ENCODE peak calls at places on chromosomes 6 and 20, in six cellular contexts. One of them, this sample, is unnamed.

GRCh38 chr20:10306440-10307358 is 88.1 kb downstream of the SNAP25 start:
- DNase-seq in B cell: no peak
- DNase-seq in ovary: no peak
- DNase-seq in PC-3: peak; percentile 85
- DNase-seq in AG09319: peak; percentile 35
- DNase-seq in transverse colon: no peak
- DNase-seq in this sample: no peak

GRCh38 chr6:125558451-125558850 is 191.0 kb upstream of the HEY2 start:
- DNase-seq in transverse colon: no peak
- DNase-seq in B cell: no peak
- DNase-seq in AG09319: no peak
- DNase-seq in PC-3: no peak
- DNase-seq in ovary: no peak
- DNase-seq in this sample: no peak

GRCh38 chr20:24970030-24970553 is 21.0 kb downstream of the CST7 start:
- DNase-seq in transverse colon: no peak
- DNase-seq in PC-3: no peak
- DNase-seq in ovary: no peak
- DNase-seq in AG09319: no peak
- DNase-seq in B cell: no peak
- DNase-seq in this sample: no peak

GRCh38 chr20:11919571-11919970 is 1.9 kb downstream of the BTBD3 start:
- DNase-seq in ovary: no peak
- DNase-seq in transverse colon: no peak
- DNase-seq in PC-3: no peak
- DNase-seq in AG09319: no peak
- DNase-seq in B cell: no peak
- DNase-seq in this sample: no peak

GRCh38 chr6:28107506-28107905 is 16.9 kb upstream of the ZSCAN16 start:
- DNase-seq in transverse colon: no peak
- DNase-seq in B cell: no peak
- DNase-seq in ovary: no peak
- DNase-seq in PC-3: no peak
- DNase-seq in AG09319: no peak
- DNase-seq in this sample: no peak

GRCh38 chr6:53746442-53747103 is 48.2 kb upstream of the LRRC1 start:
- DNase-seq in transverse colon: no peak
- DNase-seq in B cell: no peak
- DNase-seq in PC-3: peak; percentile 65
- DNase-seq in ovary: no peak
- DNase-seq in AG09319: no peak
- DNase-seq in this sample: no peak

GRCh38 chr6:165098165-165098564 is 211.2 kb downstream of the C6orf118 start:
- DNase-seq in AG09319: no peak
- DNase-seq in PC-3: no peak
- DNase-seq in ovary: no peak
- DNase-seq in B cell: no peak
- DNase-seq in transverse colon: no peak
- DNase-seq in this sample: no peak

GRCh38 chr6:82144007-82144851 is 103.3 kb downstream of the IBTK start:
- DNase-seq in transverse colon: peak; percentile 7
- DNase-seq in B cell: no peak
- DNase-seq in PC-3: peak; percentile 89
- DNase-seq in AG09319: peak; percentile 75
- DNase-seq in ovary: no peak
- DNase-seq in this sample: no peak

GRCh38 chr20:41167481-41168253 is 30.3 kb downstream of the PLCG1 start:
- DNase-seq in transverse colon: peak; percentile 5
- DNase-seq in B cell: no peak
- DNase-seq in ovary: no peak
- DNase-seq in AG09319: no peak
- DNase-seq in PC-3: no peak
- DNase-seq in this sample: no peak

GRCh38 chr6:39226606-39227300 is 2.5 kb downstream of the KCNK5 start:
- DNase-seq in ovary: peak; percentile 49
- DNase-seq in transverse colon: no peak
- DNase-seq in B cell: no peak
- DNase-seq in PC-3: no peak
- DNase-seq in AG09319: no peak
- DNase-seq in this sample: no peak

GRCh38 chr20:21583486-21584168 is 69.8 kb upstream of the NKX2-2 start:
- DNase-seq in PC-3: no peak
- DNase-seq in transverse colon: no peak
- DNase-seq in ovary: no peak
- DNase-seq in B cell: no peak
- DNase-seq in AG09319: no peak
- DNase-seq in this sample: no peak

GRCh38 chr20:56171087-56172012 is 77.2 kb upstream of the MC3R start:
- DNase-seq in AG09319: no peak
- DNase-seq in B cell: no peak
- DNase-seq in ovary: no peak
- DNase-seq in transverse colon: no peak
- DNase-seq in PC-3: peak; percentile 40
- DNase-seq in this sample: no peak

GRCh38 chr20:32830437-32830836 is 10.7 kb downstream of the MAPRE1 start:
- DNase-seq in PC-3: no peak
- DNase-seq in AG09319: no peak
- DNase-seq in ovary: no peak
- DNase-seq in transverse colon: peak; percentile 22
- DNase-seq in B cell: no peak
- DNase-seq in this sample: no peak

GRCh38 chr20:62925420-62926228 is 681 bp downstream of the DIDO1 start:
- DNase-seq in PC-3: peak; percentile 35
- DNase-seq in B cell: peak; percentile 75
- DNase-seq in transverse colon: peak; percentile 54
- DNase-seq in ovary: peak; percentile 64
- DNase-seq in AG09319: no peak
- DNase-seq in this sample: peak; percentile 61

GRCh38 chr20:6819599-6819998 is 52.1 kb downstream of the BMP2 start:
- DNase-seq in B cell: no peak
- DNase-seq in ovary: no peak
- DNase-seq in AG09319: no peak
- DNase-seq in transverse colon: peak; percentile 19
- DNase-seq in PC-3: peak; percentile 59
- DNase-seq in this sample: no peak

GRCh38 chr6:30612687-30613248 is 4.3 kb downstream of the PPP1R10 start:
- DNase-seq in AG09319: no peak
- DNase-seq in PC-3: peak; percentile 37
- DNase-seq in B cell: no peak
- DNase-seq in ovary: no peak
- DNase-seq in transverse colon: no peak
- DNase-seq in this sample: no peak

GRCh38 chr6:110738899-110739365 is 76.3 kb downstream of the CDK19 start:
- DNase-seq in ovary: no peak
- DNase-seq in B cell: no peak
- DNase-seq in transverse colon: no peak
- DNase-seq in PC-3: no peak
- DNase-seq in AG09319: no peak
- DNase-seq in this sample: no peak

DNA sequence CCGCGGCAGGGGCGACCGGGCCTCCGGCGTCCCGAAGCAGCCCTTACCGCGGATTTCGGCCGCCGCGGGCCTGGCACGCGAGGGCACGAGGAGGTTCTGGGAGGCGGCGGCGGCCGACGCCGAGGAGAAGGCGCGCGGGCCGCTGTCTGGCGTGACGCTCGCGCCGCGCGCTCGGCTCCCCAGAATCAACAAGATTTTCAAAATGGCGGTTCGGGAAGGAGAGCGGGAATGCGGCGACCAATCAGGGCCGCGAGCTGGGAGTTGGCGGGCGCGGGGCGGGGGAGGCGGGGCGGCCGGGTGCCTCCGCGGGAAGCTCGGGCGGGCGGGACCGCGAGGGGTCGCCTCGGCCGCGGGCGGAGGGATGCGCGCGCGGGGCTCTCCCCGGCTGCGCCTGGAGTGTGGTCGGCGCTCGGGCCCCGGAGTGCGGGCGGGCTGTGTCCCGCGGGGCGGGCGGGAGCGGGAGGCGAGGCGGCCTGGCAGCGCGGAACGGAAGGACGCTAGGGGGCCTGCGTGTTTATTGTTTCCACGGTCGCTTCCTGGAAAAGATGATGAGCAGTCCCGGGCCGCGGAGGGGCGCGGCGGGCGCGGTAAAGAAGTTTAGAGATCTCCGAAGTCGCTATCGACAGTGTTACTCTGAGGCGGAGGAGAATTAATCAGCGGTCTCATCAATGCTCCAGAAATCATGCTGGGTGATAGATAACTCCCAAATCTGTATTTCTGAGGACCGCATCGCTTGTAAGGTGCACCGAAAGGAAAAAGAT is at the start of gene DEK:
- DNase-seq in transverse colon: peak; percentile 89
- DNase-seq in ovary: peak; percentile 88
- DNase-seq in AG09319: peak; percentile 54
- DNase-seq in B cell: peak; percentile 85
- DNase-seq in PC-3: peak; percentile 80
- DNase-seq in this sample: peak; percentile 73
- TF ChIP-seq CTCF in transverse colon: peak; percentile 62
- TF ChIP-seq CTCF in ovary: peak; percentile 50
- TF ChIP-seq CTCF in AG09319: peak; percentile 51
- TF ChIP-seq CTCF in B cell: peak; percentile 53
- TF ChIP-seq CTCF in PC-3: peak; percentile 54
- TF ChIP-seq CTCF in this sample: peak; percentile 41

DNA sequence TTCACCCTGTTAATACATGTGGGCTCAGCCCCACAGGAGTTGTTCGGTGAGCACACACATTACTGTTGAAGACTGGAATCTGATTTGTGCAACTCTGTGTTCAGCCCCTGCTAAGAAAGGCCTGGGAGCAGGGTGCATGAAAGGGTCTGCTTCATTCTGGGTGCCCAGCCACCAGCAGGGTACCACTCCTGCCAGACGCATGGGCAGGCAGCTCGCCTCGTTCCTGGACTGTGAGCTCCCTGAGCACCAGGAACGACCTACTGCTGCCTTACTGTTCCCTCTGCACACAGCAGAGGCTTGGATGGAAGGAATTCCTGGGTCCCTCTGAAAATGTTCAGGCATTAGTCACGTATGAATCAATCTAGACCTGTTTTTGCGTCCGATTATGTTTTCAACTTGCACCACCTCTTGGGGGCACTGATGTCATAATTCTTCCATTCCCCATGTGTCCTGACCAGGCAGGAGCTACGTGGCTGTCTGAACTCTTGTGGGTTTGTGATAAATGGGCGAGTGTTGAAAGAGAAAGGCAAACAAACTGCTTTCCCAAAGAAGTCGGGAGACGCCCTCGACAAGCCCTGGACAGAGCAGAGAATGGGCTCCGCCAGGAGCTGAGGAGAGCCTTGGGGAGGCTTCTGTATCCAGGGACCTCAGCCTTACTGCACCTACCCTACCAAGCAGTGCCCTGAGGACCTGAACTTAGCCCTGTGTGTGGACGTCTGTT is 123.9 kb downstream of the LY86 start:
- DNase-seq in AG09319: no peak
- DNase-seq in B cell: no peak
- DNase-seq in transverse colon: peak; percentile 51
- DNase-seq in ovary: no peak
- DNase-seq in PC-3: peak; percentile 94
- DNase-seq in this sample: no peak
- TF ChIP-seq CTCF in AG09319: no peak
- TF ChIP-seq CTCF in B cell: no peak
- TF ChIP-seq CTCF in transverse colon: peak; percentile 23
- TF ChIP-seq CTCF in ovary: no peak
- TF ChIP-seq CTCF in PC-3: peak; percentile 65
- TF ChIP-seq CTCF in this sample: no peak

GRCh38 chr6:88761237-88762031 is 202.0 kb downstream of the RNGTT start:
- DNase-seq in B cell: peak; percentile 25
- DNase-seq in PC-3: peak; percentile 9
- DNase-seq in transverse colon: no peak
- DNase-seq in AG09319: no peak
- DNase-seq in ovary: no peak
- DNase-seq in this sample: no peak
- TF ChIP-seq CTCF in B cell: peak; percentile 48
- TF ChIP-seq CTCF in PC-3: peak; percentile 29
- TF ChIP-seq CTCF in transverse colon: no peak
- TF ChIP-seq CTCF in AG09319: no peak
- TF ChIP-seq CTCF in ovary: no peak
- TF ChIP-seq CTCF in this sample: no peak

GRCh38 chr20:35344354-35344837 is 52.2 kb upstream of the FAM83C start:
- DNase-seq in B cell: no peak
- DNase-seq in ovary: peak; percentile 55
- DNase-seq in PC-3: peak; percentile 45
- DNase-seq in transverse colon: peak; percentile 65
- DNase-seq in AG09319: no peak
- DNase-seq in this sample: no peak

GRCh38 chr20:35345189-35345588 is 53.0 kb upstream of the FAM83C start:
- DNase-seq in B cell: no peak
- DNase-seq in AG09319: no peak
- DNase-seq in PC-3: no peak
- DNase-seq in ovary: no peak
- DNase-seq in transverse colon: no peak
- DNase-seq in this sample: no peak

GRCh38 chr20:35341366-35342028 is 49.3 kb upstream of the FAM83C start:
- DNase-seq in ovary: no peak
- DNase-seq in PC-3: peak; percentile 26
- DNase-seq in AG09319: no peak
- DNase-seq in transverse colon: no peak
- DNase-seq in B cell: no peak
- DNase-seq in this sample: no peak

GRCh38 chr20:35340436-35340835 is 48.2 kb upstream of the FAM83C start:
- DNase-seq in ovary: no peak
- DNase-seq in transverse colon: no peak
- DNase-seq in PC-3: no peak
- DNase-seq in AG09319: no peak
- DNase-seq in B cell: no peak
- DNase-seq in this sample: no peak

GRCh38 chr20:35342154-35342769 is 50.0 kb upstream of the FAM83C start:
- DNase-seq in PC-3: no peak
- DNase-seq in AG09319: no peak
- DNase-seq in ovary: no peak
- DNase-seq in transverse colon: no peak
- DNase-seq in B cell: no peak
- DNase-seq in this sample: no peak
- TF ChIP-seq CTCF in PC-3: peak; percentile 37
- TF ChIP-seq CTCF in AG09319: peak; percentile 6
- TF ChIP-seq CTCF in ovary: no peak
- TF ChIP-seq CTCF in transverse colon: no peak
- TF ChIP-seq CTCF in B cell: no peak
- TF ChIP-seq CTCF in this sample: no peak

GRCh38 chr6:164014716-164015484 is 600.4 kb downstream of the QKI start:
- DNase-seq in B cell: no peak
- DNase-seq in ovary: no peak
- DNase-seq in transverse colon: no peak
- DNase-seq in AG09319: no peak
- DNase-seq in PC-3: no peak
- DNase-seq in this sample: no peak

GRCh38 chr6:164013480-164014208 is 599.1 kb downstream of the QKI start:
- DNase-seq in transverse colon: no peak
- DNase-seq in ovary: no peak
- DNase-seq in AG09319: no peak
- DNase-seq in PC-3: no peak
- DNase-seq in B cell: no peak
- DNase-seq in this sample: no peak

GRCh38 chr6:164020142-164020541 is 605.6 kb downstream of the QKI start:
- DNase-seq in B cell: no peak
- DNase-seq in ovary: no peak
- DNase-seq in AG09319: no peak
- DNase-seq in transverse colon: no peak
- DNase-seq in PC-3: no peak
- DNase-seq in this sample: no peak

GRCh38 chr6:164018127-164018526 is 603.6 kb downstream of the QKI start:
- DNase-seq in transverse colon: no peak
- DNase-seq in ovary: no peak
- DNase-seq in PC-3: no peak
- DNase-seq in B cell: no peak
- DNase-seq in AG09319: no peak
- DNase-seq in this sample: no peak

GRCh38 chr6:164016056-164016455 is 601.5 kb downstream of the QKI start:
- DNase-seq in ovary: no peak
- DNase-seq in transverse colon: no peak
- DNase-seq in AG09319: no peak
- DNase-seq in B cell: no peak
- DNase-seq in PC-3: no peak
- DNase-seq in this sample: no peak
- TF ChIP-seq CTCF in ovary: no peak
- TF ChIP-seq CTCF in transverse colon: no peak
- TF ChIP-seq CTCF in AG09319: no peak
- TF ChIP-seq CTCF in B cell: no peak
- TF ChIP-seq CTCF in PC-3: no peak
- TF ChIP-seq CTCF in this sample: no peak